ENCODE peak calls at places on chromosomes 6 and 20, in six cellular contexts. I is heart left ventricle, D is vagina, N is ovary, L is right atrium auricular region, P is brain microvascular endothelial cell. K is an unnamed sample. For H3K36me3, the result is how much of the 10 kb centered on the place peaks cover.

GRCh38 chr20:39195495-39196129 is 233.5 kb downstream of the DHX35 start:
- DNase-seq in N (no peak), D (no peak), I (no peak), L (no peak), P (no peak), K (no peak)

GRCh38 chr6:43759926-43760798 is 9.8 kb upstream of the VEGFA start:
- DNase-seq in N (no peak), L (no peak), D (no peak), P (no peak), I (no peak), K (no peak)

GRCh38 chr20:1871807-1872455 is 23.3 kb upstream of the SIRPA start:
- DNase-seq in N (no peak), I (no peak), D (no peak), L (no peak), P (no peak), K (no peak)

GRCh38 chr6:142886431-142887170 is 58.4 kb downstream of the HIVEP2 start:
- DNase-seq in P (no peak), N (no peak), L (no peak), D (no peak), I (no peak), K (no peak)

GRCh38 chr6:27250955-27251671 is 3.6 kb downstream of the PRSS16 start:
- DNase-seq in P (peak), I (no peak), L (no peak), D (no peak), N (peak), K (peak)

GRCh38 chr6:1604347-1604990 is 5.2 kb upstream of the FOXC1 start:
- DNase-seq in L (no peak), P (no peak), I (peak), D (no peak), N (peak), K (no peak)

GRCh38 chr20:33291830-33292355 is 8.9 kb downstream of the BPIFB1 start:
- DNase-seq in I (peak), D (no peak), L (no peak), N (no peak), P (peak), K (no peak)

GRCh38 chr20:25061103-25061799 is 3.3 kb upstream of the ACSS1 start:
- DNase-seq in D (no peak), I (no peak), N (peak), L (no peak), P (no peak), K (no peak)

GRCh38 chr6:141482773-141483172 is 650.0 kb upstream of the GJE1 start:
- DNase-seq in I (no peak), L (no peak), P (peak), N (no peak), D (no peak), K (no peak)

GRCh38 chr6:121873595-121873994 is 438.1 kb downstream of the GJA1 start:
- DNase-seq in D (no peak), L (no peak), N (no peak), P (no peak), I (no peak), K (no peak)

GRCh38 chr20:24523661-24524060 is 54.2 kb downstream of the SYNDIG1 start:
- DNase-seq in D (no peak), P (no peak), L (no peak), N (no peak), I (no peak), K (no peak)

GRCh38 chr6:43744931-43745727 is 24.9 kb upstream of the VEGFA start:
- DNase-seq in I (no peak), L (no peak), D (no peak), P (no peak), N (no peak), K (no peak)

GRCh38 chr20:25248501-25249172 is 752 bp downstream of the PYGB start:
- DNase-seq in L (peak), P (no peak), D (no peak), N (no peak), I (peak), K (no peak)

GRCh38 chr6:4940416-4940815 is 63.4 kb downstream of the RPP40 start:
- DNase-seq in D (no peak), N (no peak), L (no peak), P (no peak), I (no peak), K (peak)

GRCh38 chr6:106192824-106193223 is 106.7 kb downstream of the PRDM1 start:
- DNase-seq in L (no peak), I (no peak), N (no peak), D (no peak), P (peak), K (peak)

GRCh38 chr6:41200296-41200900 is 551 bp downstream of the TREML2 start:
- DNase-seq in P (no peak), N (no peak), I (peak), D (peak), L (peak), K (no peak)

GRCh38 chr20:58359441-58359840 is 29.6 kb upstream of the VAPB start:
- DNase-seq in L (no peak), P (no peak), D (no peak), I (no peak), N (no peak), K (no peak)

GRCh38 chr6:75605635-75606034 is 4.0 kb downstream of the SENP6 start:
- DNase-seq in D (no peak), I (no peak), P (no peak), L (no peak), N (no peak), K (no peak)

GRCh38 chr6:15596241-15596896 is 66.5 kb downstream of the DTNBP1 start:
- DNase-seq in I (no peak), L (no peak), P (no peak), N (no peak), D (no peak), K (no peak)

GRCh38 chr6:3687847-3688246 is 63.7 kb downstream of the PXDC1 start:
- DNase-seq in N (no peak), D (no peak), P (no peak), I (no peak), L (no peak), K (no peak)

GRCh38 chr6:109473120-109473519 is 9.9 kb downstream of the ZBTB24 start:
- DNase-seq in N (no peak), P (no peak), L (no peak), D (no peak), I (no peak), K (no peak)

GRCh38 chr6:46781478-46782378 is 11.5 kb upstream of the MEP1A start:
- DNase-seq in D (no peak), P (peak), N (peak), I (peak), L (no peak), K (no peak)

GRCh38 chr6:3795836-3796395 is 44.4 kb upstream of the PXDC1 start:
- DNase-seq in P (no peak), D (no peak), I (no peak), N (no peak), L (no peak), K (no peak)

GRCh38 chr20:10466325-10466724 is 31.2 kb downstream of the SLX4IP start:
- DNase-seq in D (no peak), L (no peak), P (no peak), I (peak), N (no peak), K (no peak)

GRCh38 chr6:50655848-50656453 is 57.4 kb upstream of the TFAP2D start:
- DNase-seq in L (no peak), I (no peak), P (no peak), N (no peak), D (no peak), K (no peak)

GRCh38 chr6:56348578-56348977 is 101.2 kb upstream of the COL21A1 start:
- DNase-seq in L (no peak), D (no peak), N (no peak), P (no peak), I (no peak), K (no peak)

GRCh38 chr6:169926617-169927417 is 175.4 kb downstream of the ERMARD start:
- DNase-seq in I (no peak), L (no peak), D (no peak), P (no peak), N (no peak), K (no peak)

GRCh38 chr6:35707714-35708407 is 19.1 kb upstream of the FKBP5 start:
- DNase-seq in N (no peak), D (no peak), L (no peak), P (no peak), I (no peak), K (no peak)

GRCh38 chr6:113082691-113083090 is 735.6 kb downstream of the RFPL4B start:
- DNase-seq in L (no peak), P (peak), I (no peak), N (no peak), D (no peak), K (no peak)

GRCh38 chr6:12875061-12875460 is 158.5 kb downstream of the PHACTR1 start:
- DNase-seq in L (no peak), P (no peak), N (no peak), D (no peak), I (no peak), K (no peak)

GRCh38 chr6:100775667-100776066 is 105.5 kb downstream of the ASCC3 start:
- DNase-seq in P (no peak), D (no peak), L (no peak), N (no peak), I (no peak), K (no peak)

GRCh38 chr6:134464690-134465411 is 146.9 kb upstream of the SGK1 start:
- DNase-seq in L (no peak), I (no peak), P (peak), N (no peak), D (no peak), K (peak)

GRCh38 chr6:126905917-126906316 is 212.6 kb upstream of the RSPO3 start:
- DNase-seq in D (no peak), N (no peak), L (no peak), I (no peak), P (peak), K (peak)

GRCh38 chr6:144335315-144335861 is 50.3 kb downstream of the UTRN start:
- DNase-seq in I (no peak), P (no peak), N (no peak), L (no peak), D (no peak), K (no peak)

GRCh38 chr20:19827818-19828217 is 69.8 kb downstream of the RIN2 start:
- DNase-seq in P (no peak), N (no peak), L (no peak), D (peak), I (no peak), K (no peak)

GRCh38 chr6:18090349-18090786 is 32.1 kb downstream of the NHLRC1 start:
- DNase-seq in P (no peak), L (no peak), N (no peak), D (no peak), I (no peak), K (no peak)

GRCh38 chr20:51815383-51816076 is 13.2 kb upstream of the SALL4 start:
- DNase-seq in L (no peak), N (no peak), I (no peak), P (no peak), D (no peak), K (no peak)

GRCh38 chr20:51812861-51813260 is 10.5 kb upstream of the SALL4 start:
- DNase-seq in P (no peak), L (no peak), D (no peak), N (no peak), I (no peak), K (no peak)

DNA sequence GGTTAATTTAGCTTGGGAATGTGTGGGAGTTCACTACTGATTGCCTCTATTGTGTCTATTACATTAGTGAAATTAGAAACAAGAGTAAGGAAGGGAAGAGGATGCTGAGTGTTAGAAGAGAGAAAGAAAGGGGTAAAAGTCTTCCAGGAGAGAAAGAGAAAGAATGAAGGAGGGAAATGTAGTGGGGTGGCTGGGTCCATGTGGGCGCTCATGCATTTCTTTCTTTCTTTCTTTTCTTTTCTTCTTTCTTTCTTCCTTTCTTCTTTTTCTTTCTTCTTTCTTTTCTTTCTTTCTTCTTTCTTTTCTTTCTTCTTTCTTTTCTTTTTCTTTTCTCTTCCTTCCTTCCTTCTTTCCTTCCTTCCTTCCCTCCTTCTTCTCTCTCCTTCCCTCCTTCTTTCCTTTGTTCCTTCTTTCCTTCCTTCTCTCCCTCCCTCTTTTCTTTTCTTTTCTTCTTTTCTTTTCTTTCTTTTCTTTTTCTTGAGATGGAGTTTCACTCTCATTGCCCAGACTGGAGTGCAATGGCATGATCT is 16.2 kb upstream of the SALL4 start:
- DNase-seq in N (no peak), L (no peak), D (no peak), P (no peak), I (no peak), K (no peak)
- H3K4me3 ChIP-seq in N (no peak), L (no peak), D (no peak), P (no peak), I (no peak), K (no peak)

GRCh38 chr6:53725791-53726575 is 60.4 kb upstream of the KLHL31 start:
- DNase-seq in L (peak), N (peak), I (peak), D (no peak), P (peak), K (peak)
- TF ChIP-seq CTCF in L (peak), N (peak), I (peak), D (peak), P (peak), K (peak)

GRCh38 chr6:160035693-160036330 is 66.9 kb downstream of the IGF2R start:
- DNase-seq in I (no peak), L (no peak), P (no peak), D (peak), N (no peak), K (no peak)
- H3K36me3 ChIP-seq in I (under half), L (under half), P (under half), D (under half), N (under half), K (under half)

GRCh38 chr6:28356666-28357020 is 6.9 kb downstream of the ZKSCAN3 start:
- DNase-seq in L (no peak), I (no peak), P (no peak), N (no peak), D (no peak), K (no peak)
- H3K4me3 ChIP-seq in L (no peak), I (no peak), P (no peak), N (no peak), D (no peak), K (no peak)

DNA sequence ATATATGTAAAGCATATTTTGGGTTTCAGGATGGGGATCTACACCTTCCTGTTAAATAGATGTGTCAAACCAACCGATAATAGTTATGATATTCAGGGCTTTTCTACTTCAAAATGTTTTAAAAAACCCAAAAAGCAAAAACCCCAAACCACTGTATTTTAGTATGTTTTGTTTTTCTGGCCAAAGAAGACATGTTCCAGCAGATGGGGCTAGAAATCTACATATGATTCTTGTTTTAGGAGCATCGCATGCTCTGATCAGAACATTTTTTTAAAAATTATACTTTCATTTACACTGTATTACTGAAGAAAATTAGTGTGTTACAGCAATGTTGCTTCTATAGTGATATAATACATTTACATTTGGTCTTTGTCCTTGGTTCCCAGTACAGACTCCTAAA is 11.0 kb downstream of the RMND1 start:
- DNase-seq in I (no peak), N (no peak), P (no peak), D (no peak), L (no peak), K (no peak)
- TF ChIP-seq CTCF in I (peak), N (peak), P (peak), D (peak), L (no peak), K (peak)

DNA sequence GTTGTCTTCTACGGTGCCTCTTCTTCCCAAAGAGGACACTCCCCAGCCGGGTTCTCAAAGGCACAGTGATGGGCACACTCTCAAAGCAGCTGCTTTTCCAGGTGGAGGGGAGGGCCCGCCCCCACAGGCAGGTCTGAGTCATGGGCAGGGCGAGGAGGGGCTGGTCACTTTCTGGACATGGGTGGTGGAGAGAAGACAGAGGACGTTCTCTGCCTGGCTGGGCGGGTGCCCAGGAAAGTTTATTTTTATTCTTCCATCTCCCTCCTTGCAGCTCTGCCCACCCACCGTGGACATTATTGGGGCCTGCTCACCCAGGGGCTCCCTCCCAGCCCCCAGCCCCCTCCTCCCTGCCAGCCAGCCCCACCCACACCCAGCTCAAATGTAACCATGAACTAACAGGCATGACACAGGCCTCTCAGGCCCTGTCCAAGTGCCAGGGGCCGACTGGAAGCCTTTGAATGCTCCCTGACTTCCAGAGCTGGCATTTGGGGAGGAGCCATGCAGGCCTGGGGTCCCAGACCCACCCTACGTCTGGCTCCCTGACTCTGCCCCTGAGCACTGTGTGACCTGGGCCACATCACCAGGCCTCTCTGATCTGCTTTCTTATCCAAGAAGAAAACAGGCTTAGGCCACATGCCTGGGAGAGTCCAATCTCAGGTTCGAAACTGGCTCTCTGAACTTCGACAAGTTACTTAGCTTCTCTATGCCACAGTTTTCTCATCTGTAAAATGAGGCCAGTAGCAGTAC is 8.0 kb downstream of the TGM2 start:
- DNase-seq in L (no peak), I (peak), P (no peak), N (no peak), D (no peak), K (no peak)
- H3K36me3 ChIP-seq in L (half or more), I (under half), P (half or more), N (under half), D (under half), K (under half)

GRCh38 chr6:128112494-128112893 is 211.6 kb upstream of the THEMIS start:
- DNase-seq in D (no peak), I (no peak), P (no peak), N (no peak), L (no peak), K (no peak)
- H3K4me3 ChIP-seq in D (peak), I (no peak), P (no peak), N (no peak), L (peak), K (no peak)